ENCODE peak calls at places on chromosomes 7 and 10, in five cellular contexts. B is GM23248, Z is mammary epithelial cell, M is fibroblast of lung, R is GM23338. I is an unnamed sample. For H3K4me1, the result is how much of the 10 kb centered on the place peaks cover.

GRCh38 chr10:77799352-77799751 is 127.2 kb downstream of the DLG5 start:
- DNase-seq in R (no peak), B (no peak), M (peak), Z (no peak), I (no peak)

GRCh38 chr10:10045765-10046028 is 972.0 kb upstream of the CELF2 start:
- DNase-seq in R (no peak), Z (no peak), B (no peak), M (no peak), I (no peak)

GRCh38 chr7:139828880-139829653 is at the start of gene TBXAS1:
- DNase-seq in B (no peak), Z (no peak), M (no peak), R (no peak), I (no peak)

GRCh38 chr7:22302951-22303423 is 54.0 kb downstream of the RAPGEF5 start:
- DNase-seq in Z (no peak), R (no peak), M (no peak), B (peak), I (peak)

GRCh38 chr10:47330804-47331203 is 8.6 kb downstream of the GDF2 start:
- DNase-seq in B (no peak), M (no peak), R (no peak), Z (no peak), I (no peak)

GRCh38 chr7:80335473-80336232 is 176.2 kb downstream of the GNAT3 start:
- DNase-seq in Z (no peak), M (no peak), R (no peak), B (no peak), I (no peak)

GRCh38 chr10:86957471-86958108 is at the start of gene MMRN2:
- DNase-seq in B (no peak), Z (no peak), R (no peak), M (no peak), I (no peak)

GRCh38 chr10:103578782-103579382 is 85.4 kb downstream of the NEURL1 start:
- DNase-seq in Z (no peak), R (no peak), B (no peak), M (no peak), I (no peak)

GRCh38 chr7:155738652-155739537 is 73.4 kb downstream of the SHH start:
- DNase-seq in R (peak), Z (peak), B (peak), M (peak), I (peak)

GRCh38 chr7:100768784-100769183 is 35.4 kb downstream of the ZAN start:
- DNase-seq in M (no peak), B (peak), R (no peak), Z (no peak), I (no peak)

GRCh38 chr10:114075093-114075492 is 31.4 kb downstream of the ADRB1 start:
- DNase-seq in B (no peak), M (no peak), R (no peak), Z (no peak), I (no peak)

GRCh38 chr10:1938317-1938716 is 201.0 kb upstream of the ADARB2 start:
- DNase-seq in M (no peak), Z (no peak), B (no peak), R (no peak), I (no peak)

GRCh38 chr7:80900583-80901576 is 18.0 kb downstream of the SEMA3C start:
- DNase-seq in R (no peak), M (peak), Z (peak), B (peak), I (peak)

GRCh38 chr10:70589762-70590662 is 12.5 kb downstream of the PRF1 start:
- DNase-seq in M (peak), B (peak), Z (no peak), R (no peak), I (no peak)

DNA sequence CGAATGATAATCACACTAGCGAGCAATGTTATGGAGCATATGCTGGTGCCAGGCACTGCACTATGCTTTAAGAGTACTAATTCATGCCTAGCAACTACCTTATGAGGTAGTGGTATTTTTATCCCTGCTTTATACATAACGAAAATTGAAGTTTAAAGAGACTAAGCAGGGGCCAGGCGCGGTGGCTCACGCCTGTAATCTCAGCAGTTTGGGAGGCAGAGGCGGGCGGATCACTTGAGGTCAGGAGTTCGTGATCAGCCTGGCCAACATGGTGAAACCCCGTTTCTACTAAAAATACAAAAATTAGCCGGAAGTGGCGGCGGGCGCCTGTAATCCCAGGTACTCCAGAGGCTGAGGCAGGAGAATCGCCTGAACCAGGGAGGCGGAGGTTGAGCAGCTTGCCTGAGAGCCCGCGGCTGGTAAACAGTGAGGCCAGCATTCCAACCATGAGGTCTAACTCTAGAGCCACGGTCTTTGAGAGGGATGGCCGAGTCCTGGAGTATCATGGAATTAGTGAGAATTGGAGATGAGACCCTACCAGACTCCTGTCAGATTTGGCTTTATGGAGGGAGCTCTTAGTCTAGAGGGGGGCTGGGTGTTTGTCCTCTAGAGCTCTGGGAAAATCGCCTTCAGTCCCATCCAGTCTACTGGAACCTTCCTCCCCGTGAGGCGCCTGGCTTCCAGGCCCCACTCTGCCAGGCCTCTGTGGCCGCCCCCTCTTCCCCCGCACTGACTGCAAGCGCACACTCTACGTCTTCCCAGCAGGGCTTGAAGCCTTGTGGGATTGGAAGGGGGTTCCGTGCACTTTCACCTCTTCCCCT is 11.6 kb downstream of the TLX1 start:
- DNase-seq in Z (no peak), M (no peak), R (no peak), B (no peak), I (no peak)
- TF ChIP-seq EZH2 in Z (no peak), M (no peak), R (peak), B (no peak), I (no peak)

DNA sequence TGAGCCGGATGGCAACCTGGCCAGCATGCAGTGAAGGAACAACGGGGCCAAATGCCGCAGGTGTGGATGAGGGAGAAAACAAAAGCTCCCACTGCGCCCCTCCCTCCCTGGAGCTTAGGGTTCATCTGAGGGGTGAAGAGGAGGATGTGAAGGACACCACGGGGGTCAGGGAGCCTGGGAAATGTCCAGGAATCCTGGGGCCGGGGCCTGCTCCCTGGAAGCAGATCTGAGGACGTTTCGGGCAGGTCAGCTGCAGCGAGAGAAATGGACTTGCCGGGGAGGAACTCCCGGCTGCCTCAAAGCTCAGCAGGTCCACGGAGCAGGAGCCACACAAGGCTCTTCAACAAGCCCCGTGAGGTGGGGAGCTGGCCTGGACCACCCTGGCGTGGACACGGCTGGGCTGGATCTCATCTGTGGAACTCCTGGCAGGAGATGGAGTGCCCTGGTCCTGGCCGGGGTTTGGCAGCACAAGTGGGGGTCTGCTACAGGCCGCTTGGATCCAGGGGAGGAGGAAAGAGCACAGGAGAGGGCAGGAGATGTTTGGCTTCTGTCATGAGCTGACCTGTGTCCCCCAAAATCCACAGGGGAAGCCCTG is 585.0 kb downstream of the PTPRN2 start:
- DNase-seq in R (no peak), Z (no peak), B (no peak), M (no peak), I (no peak)
- H3K4me1 ChIP-seq in R (under half), Z (under half), B (under half), M (under half), I (under half)

GRCh38 chr7:95302976-95303375 is 21.4 kb downstream of the PON1 start:
- DNase-seq in Z (peak), M (peak), B (no peak), R (no peak), I (no peak)
- H3K4me3 ChIP-seq in Z (no peak), M (no peak), B (no peak), R (no peak), I (no peak)

GRCh38 chr7:97020601-97021442 is 3.8 kb downstream of the DLX5 start:
- DNase-seq in B (no peak), Z (no peak), M (no peak), R (peak), I (peak)

GRCh38 chr7:97019710-97020109 is 4.9 kb downstream of the DLX5 start:
- DNase-seq in M (no peak), B (no peak), R (no peak), Z (no peak), I (peak)

GRCh38 chr7:97018775-97019535 is 5.7 kb downstream of the DLX5 start:
- DNase-seq in M (no peak), Z (no peak), R (peak), B (no peak), I (peak)

GRCh38 chr7:97022451-97023306 is 2.0 kb downstream of the DLX5 start:
- DNase-seq in R (peak), M (no peak), B (no peak), Z (no peak), I (peak)

DNA sequence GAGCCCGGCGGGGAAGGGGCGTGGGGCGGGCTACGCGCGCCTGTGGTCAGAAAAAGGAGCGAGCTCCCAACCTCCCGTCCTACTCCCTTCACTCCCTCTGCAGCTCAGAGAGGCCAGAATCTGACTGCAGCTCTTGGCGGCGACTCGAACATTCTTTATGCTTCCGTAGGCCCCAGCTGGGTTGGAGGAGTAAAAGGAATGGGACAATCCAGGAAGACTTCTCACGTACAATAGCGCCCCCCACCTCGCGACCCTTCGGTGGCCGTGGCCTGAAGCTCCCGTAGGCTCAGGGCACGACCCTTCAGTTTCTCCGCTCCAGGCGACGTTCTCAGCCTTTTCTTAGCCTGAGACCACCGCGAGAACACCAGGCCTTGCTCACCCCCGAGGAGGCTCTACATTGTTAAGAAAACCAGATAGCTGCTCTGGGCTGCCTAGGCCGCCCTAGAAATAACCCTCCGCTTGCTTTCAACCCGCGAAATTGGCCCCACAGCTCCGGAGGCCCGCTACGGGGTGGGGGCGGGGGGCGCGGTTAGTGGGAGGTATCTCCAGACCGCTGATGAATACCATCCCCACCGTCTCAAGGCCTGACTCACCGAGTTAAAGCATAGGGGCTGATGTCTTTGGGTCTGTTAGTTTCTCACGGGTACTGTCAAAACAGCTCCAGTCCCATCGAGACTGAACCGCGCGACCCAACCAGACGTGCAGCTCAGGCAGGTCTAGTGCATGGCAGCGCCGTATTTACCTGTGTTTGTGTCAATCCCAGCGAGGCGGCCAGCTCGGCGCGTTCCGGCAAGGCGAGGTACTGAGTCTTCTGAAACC is 3.0 kb downstream of the DLX5 start:
- DNase-seq in B (no peak), R (peak), M (no peak), Z (no peak), I (peak)
- TF ChIP-seq EZH2 in B (no peak), R (peak), M (no peak), Z (no peak), I (no peak)

GRCh38 chr7:7185382-7185989 is 3.1 kb downstream of the C1GALT1 start:
- DNase-seq in M (no peak), R (no peak), Z (no peak), B (no peak), I (no peak)

GRCh38 chr7:7181519-7182155 is 707 bp upstream of the C1GALT1 start:
- DNase-seq in M (peak), Z (no peak), R (peak), B (peak), I (no peak)

GRCh38 chr7:7182156-7183060 is at the start of gene C1GALT1:
- DNase-seq in R (peak), Z (peak), B (peak), M (peak), I (peak)

GRCh38 chr7:7183061-7183832 is 903 bp downstream of the C1GALT1 start:
- DNase-seq in R (peak), M (peak), Z (peak), B (peak), I (peak)

DNA sequence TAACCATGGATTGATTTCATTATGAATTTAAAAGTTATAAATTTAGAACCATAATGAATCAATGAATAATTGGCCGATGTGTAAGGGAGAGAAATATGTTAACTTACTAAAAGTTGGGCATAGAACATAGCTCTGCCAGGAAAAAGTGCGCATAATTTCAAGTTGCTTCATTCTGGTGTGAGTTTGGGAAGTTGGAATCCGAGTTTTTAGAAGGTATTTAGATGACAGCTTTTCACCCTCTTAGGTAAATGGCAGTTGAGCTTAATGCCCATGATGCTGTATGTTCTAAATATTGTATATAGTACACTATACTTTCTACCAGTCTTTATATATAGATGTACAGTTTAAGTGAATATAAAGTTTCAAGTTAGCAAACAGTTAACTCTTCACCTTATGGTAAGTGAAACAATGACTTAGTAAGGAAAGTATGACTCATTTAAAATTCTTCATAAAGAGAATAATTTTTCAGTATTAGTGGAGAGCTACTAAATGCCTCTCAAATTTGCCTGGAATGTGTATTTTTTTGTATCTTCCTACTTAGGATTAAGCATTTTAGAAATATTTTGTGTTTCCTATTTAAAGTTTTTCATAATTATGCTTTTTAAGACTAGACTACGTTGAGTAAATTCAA is 1.6 kb downstream of the C1GALT1 start:
- DNase-seq in R (no peak), M (peak), B (peak), Z (peak), I (no peak)
- H3K4me1 ChIP-seq in R (under half), M (under half), B (under half), Z (under half), I (under half)

GRCh38 chr10:52523696-52524095 is 209.6 kb downstream of the DKK1 start:
- DNase-seq in R (no peak), M (no peak), B (no peak), Z (no peak), I (no peak)

GRCh38 chr10:52525761-52526160 is 211.7 kb downstream of the DKK1 start:
- DNase-seq in B (peak), M (peak), Z (peak), R (no peak), I (no peak)

GRCh38 chr10:52526251-52526823 is 212.3 kb downstream of the DKK1 start:
- DNase-seq in R (no peak), B (peak), Z (peak), M (peak), I (no peak)
- H3K4me3 ChIP-seq in R (no peak), B (peak), Z (no peak), M (no peak), I (no peak)

GRCh38 chr7:44733708-44734481 is 14.8 kb upstream of the ZMIZ2 start:
- DNase-seq in Z (peak), R (no peak), M (peak), B (peak), I (no peak)
- TF ChIP-seq EZH2 in Z (no peak), R (no peak), M (no peak), B (no peak), I (no peak)

DNA sequence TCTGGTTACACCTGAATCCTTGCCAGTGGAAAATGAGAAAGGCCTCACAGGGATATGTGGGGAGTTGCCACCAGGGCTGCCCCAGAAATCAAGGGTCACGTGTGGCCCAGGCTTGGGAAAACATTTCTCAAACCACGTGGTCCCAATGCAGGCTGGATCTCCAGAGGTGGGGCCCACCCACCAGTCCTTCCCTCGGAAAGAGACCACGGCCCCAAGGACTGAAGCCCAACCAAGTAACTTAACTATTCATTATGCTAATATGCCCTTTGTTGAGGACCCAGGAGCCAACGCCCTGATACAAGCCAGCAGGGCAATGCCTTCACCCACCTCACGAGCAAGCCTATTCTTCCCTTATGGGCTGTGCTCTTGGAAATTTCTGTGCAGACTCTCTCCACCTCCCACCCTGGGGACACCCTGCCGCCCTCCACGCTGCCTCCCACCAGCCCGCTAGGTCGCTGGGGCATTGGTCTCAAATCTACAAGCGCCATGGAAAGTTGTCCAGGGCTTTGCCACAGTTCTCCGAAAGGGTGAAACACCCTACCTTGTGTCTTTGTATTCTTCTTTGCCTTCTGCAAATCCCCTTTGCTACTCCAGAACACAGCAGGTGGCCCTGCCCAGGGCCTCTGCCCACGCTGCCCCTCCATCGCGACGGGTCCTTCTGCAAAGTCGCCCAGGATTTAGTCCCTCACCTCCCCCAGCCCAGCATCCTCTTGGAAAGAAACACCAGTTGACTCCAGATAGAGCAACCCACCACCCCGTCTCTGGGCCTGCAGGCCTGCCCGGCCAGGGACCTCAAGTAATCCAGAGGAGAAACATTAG is 8.8 kb downstream of the TNS3 start:
- DNase-seq in Z (no peak), M (no peak), B (no peak), R (peak), I (no peak)
- H3K4me1 ChIP-seq in Z (half or more), M (half or more), B (half or more), R (under half), I (under half)

GRCh38 chr7:75891815-75892411 is 13.1 kb downstream of the RHBDD2 start:
- DNase-seq in M (no peak), B (no peak), R (no peak), Z (no peak), I (no peak)
- H3K4me3 ChIP-seq in M (no peak), B (no peak), R (no peak), Z (no peak), I (no peak)